ENCODE peak calls at places on chromosomes 13 and 19, in nine cellular contexts. I is tibial artery, C is choroid plexus epithelial cell, B is mesenchymal stem cell, L is C1 segment of cervical spinal cord, F is PC-9, X is HAP-1, A is A549, V is testis. Y is an unnamed sample.

GRCh38 chr19:45406165-45406956 is at the start of gene POLR1G:
- DNase-seq in I (peak), C (peak), B (peak), L (peak), F (peak), X (peak), A (peak), V (peak), Y (peak)

GRCh38 chr13:70784590-70784989 is 676.3 kb upstream of the KLHL1 start:
- DNase-seq in I (no peak), C (no peak), B (no peak), L (no peak), F (no peak), X (no peak), A (no peak), V (no peak), Y (no peak)

GRCh38 chr13:44726214-44726613 is 150.1 kb upstream of the TSC22D1 start:
- DNase-seq in I (no peak), C (peak), B (peak), L (no peak), F (no peak), X (no peak), A (no peak), V (no peak), Y (peak)

GRCh38 chr13:98910501-98910951 is 67.3 kb downstream of the DOCK9 start:
- DNase-seq in I (no peak), C (peak), B (peak), L (no peak), F (peak), X (no peak), A (peak), V (no peak), Y (peak)

GRCh38 chr19:7554990-7555864 is 19.7 kb downstream of the PNPLA6 start:
- DNase-seq in I (no peak), C (no peak), B (no peak), L (no peak), F (no peak), X (peak), A (peak), V (peak), Y (no peak)

GRCh38 chr13:30798776-30799625 is 63.7 kb downstream of the ALOX5AP start:
- DNase-seq in I (no peak), C (peak), B (peak), L (no peak), F (no peak), X (no peak), A (no peak), V (no peak), Y (no peak)

GRCh38 chr19:58406818-58407657 is 1.4 kb upstream of the ZNF584 start:
- DNase-seq in I (no peak), C (peak), B (peak), L (no peak), F (no peak), X (no peak), A (no peak), V (no peak), Y (peak)

GRCh38 chr13:90954605-90955004 is 392.9 kb upstream of the MIR17HG start:
- DNase-seq in I (no peak), C (no peak), B (no peak), L (no peak), F (no peak), X (no peak), A (no peak), V (no peak), Y (no peak)

GRCh38 chr19:35045667-35046300 is 4.3 kb downstream of the HPN start:
- DNase-seq in I (no peak), C (peak), B (peak), L (no peak), F (peak), X (peak), A (peak), V (no peak), Y (peak)